ENCODE peak calls at places on chromosomes 5 and 9, in five cellular contexts. One of them, this sample, is unnamed. For H3K27me3, the result is how much of the 10 kb centered on the place peaks cover.

GRCh38 chr9:137339606-137340462 is 37.8 kb upstream of the NRARP start:
- DNase-seq in aorta: no peak
- DNase-seq in GM23338: no peak
- DNase-seq in CD8-positive, alpha-beta T cell: no peak
- DNase-seq in PC-3: no peak
- DNase-seq in this sample: no peak

GRCh38 chr5:10725636-10726035 is 35.4 kb downstream of the DAP start:
- DNase-seq in GM23338: no peak
- DNase-seq in aorta: no peak
- DNase-seq in CD8-positive, alpha-beta T cell: no peak
- DNase-seq in PC-3: peak
- DNase-seq in this sample: no peak

GRCh38 chr5:50726475-50727148 is 60.2 kb downstream of the PARP8 start:
- DNase-seq in GM23338: no peak
- DNase-seq in CD8-positive, alpha-beta T cell: no peak
- DNase-seq in aorta: no peak
- DNase-seq in PC-3: no peak
- DNase-seq in this sample: no peak

GRCh38 chr5:141910271-141910673 is 13.4 kb upstream of the DELE1 start:
- DNase-seq in aorta: no peak
- DNase-seq in PC-3: peak
- DNase-seq in GM23338: no peak
- DNase-seq in CD8-positive, alpha-beta T cell: no peak
- DNase-seq in this sample: no peak

GRCh38 chr5:115461093-115461492 is 83.5 kb downstream of the FEM1C start:
- DNase-seq in PC-3: no peak
- DNase-seq in aorta: no peak
- DNase-seq in CD8-positive, alpha-beta T cell: no peak
- DNase-seq in GM23338: no peak
- DNase-seq in this sample: no peak

GRCh38 chr5:157342822-157343402 is 77.0 kb downstream of the CYFIP2 start:
- DNase-seq in CD8-positive, alpha-beta T cell: no peak
- DNase-seq in PC-3: peak
- DNase-seq in GM23338: peak
- DNase-seq in aorta: no peak
- DNase-seq in this sample: peak

GRCh38 chr5:123085638-123086286 is 3.3 kb upstream of the PRDM6 start:
- DNase-seq in CD8-positive, alpha-beta T cell: no peak
- DNase-seq in aorta: no peak
- DNase-seq in GM23338: peak
- DNase-seq in PC-3: no peak
- DNase-seq in this sample: peak

GRCh38 chr5:28648108-28648507 is 1609.7 kb upstream of the CDH9 start:
- DNase-seq in PC-3: peak
- DNase-seq in GM23338: peak
- DNase-seq in aorta: no peak
- DNase-seq in CD8-positive, alpha-beta T cell: no peak
- DNase-seq in this sample: peak

GRCh38 chr9:114155263-114155966 is at the start of gene COL27A1:
- DNase-seq in CD8-positive, alpha-beta T cell: peak
- DNase-seq in PC-3: peak
- DNase-seq in GM23338: peak
- DNase-seq in aorta: peak
- DNase-seq in this sample: peak

GRCh38 chr5:6468104-6468503 is 19.4 kb downstream of the UBE2QL1 start:
- DNase-seq in aorta: no peak
- DNase-seq in CD8-positive, alpha-beta T cell: no peak
- DNase-seq in GM23338: peak
- DNase-seq in PC-3: no peak
- DNase-seq in this sample: peak

GRCh38 chr5:149682532-149683076 is 47.5 kb upstream of the PPARGC1B start:
- DNase-seq in CD8-positive, alpha-beta T cell: no peak
- DNase-seq in aorta: no peak
- DNase-seq in PC-3: no peak
- DNase-seq in GM23338: no peak
- DNase-seq in this sample: no peak

GRCh38 chr5:124702442-124703024 is 43.9 kb downstream of the ZNF608 start:
- DNase-seq in aorta: no peak
- DNase-seq in CD8-positive, alpha-beta T cell: no peak
- DNase-seq in GM23338: no peak
- DNase-seq in PC-3: no peak
- DNase-seq in this sample: no peak

GRCh38 chr5:126594676-126595485 is at the start of gene ALDH7A1:
- DNase-seq in CD8-positive, alpha-beta T cell: no peak
- DNase-seq in aorta: peak
- DNase-seq in PC-3: peak
- DNase-seq in GM23338: peak
- DNase-seq in this sample: peak

GRCh38 chr9:138077126-138077525 is 199.5 kb downstream of the CACNA1B start:
- DNase-seq in GM23338: no peak
- DNase-seq in PC-3: no peak
- DNase-seq in CD8-positive, alpha-beta T cell: no peak
- DNase-seq in aorta: no peak
- DNase-seq in this sample: peak

GRCh38 chr9:32378993-32379729 is 5.3 kb upstream of the ACO1 start:
- DNase-seq in CD8-positive, alpha-beta T cell: peak
- DNase-seq in PC-3: peak
- DNase-seq in aorta: no peak
- DNase-seq in GM23338: peak
- DNase-seq in this sample: peak

GRCh38 chr9:87793292-87793691 is 67.4 kb downstream of the CTSL start:
- DNase-seq in PC-3: peak
- DNase-seq in CD8-positive, alpha-beta T cell: no peak
- DNase-seq in GM23338: no peak
- DNase-seq in aorta: no peak
- DNase-seq in this sample: no peak

GRCh38 chr9:95689669-95690068 is 172.9 kb upstream of the PTCH1 start:
- DNase-seq in aorta: no peak
- DNase-seq in PC-3: no peak
- DNase-seq in CD8-positive, alpha-beta T cell: no peak
- DNase-seq in GM23338: no peak
- DNase-seq in this sample: no peak

GRCh38 chr9:128193469-128194096 is 2.2 kb upstream of the CIZ1 start:
- DNase-seq in GM23338: no peak
- DNase-seq in aorta: no peak
- DNase-seq in PC-3: no peak
- DNase-seq in CD8-positive, alpha-beta T cell: no peak
- DNase-seq in this sample: no peak

GRCh38 chr5:26321278-26321677 is 717.1 kb downstream of the CDH9 start:
- DNase-seq in aorta: no peak
- DNase-seq in PC-3: no peak
- DNase-seq in CD8-positive, alpha-beta T cell: no peak
- DNase-seq in GM23338: no peak
- DNase-seq in this sample: no peak

GRCh38 chr9:107624216-107624948 is 134.8 kb upstream of the KLF4 start:
- DNase-seq in GM23338: no peak
- DNase-seq in aorta: peak
- DNase-seq in CD8-positive, alpha-beta T cell: no peak
- DNase-seq in PC-3: peak
- DNase-seq in this sample: no peak

GRCh38 chr5:32711693-32712462 is 757 bp downstream of the NPR3 start:
- DNase-seq in GM23338: peak
- DNase-seq in CD8-positive, alpha-beta T cell: no peak
- DNase-seq in PC-3: peak
- DNase-seq in aorta: peak
- DNase-seq in this sample: peak
- H3K27me3 ChIP-seq in GM23338: half or more
- H3K27me3 ChIP-seq in CD8-positive, alpha-beta T cell: under half
- H3K27me3 ChIP-seq in PC-3: under half
- H3K27me3 ChIP-seq in aorta: under half
- H3K27me3 ChIP-seq in this sample: half or more

GRCh38 chr9:75090579-75090978 is 2.3 kb downstream of the OSTF1 start:
- DNase-seq in PC-3: no peak
- DNase-seq in aorta: no peak
- DNase-seq in CD8-positive, alpha-beta T cell: no peak
- DNase-seq in GM23338: no peak
- DNase-seq in this sample: no peak
- H3K4me3 ChIP-seq in PC-3: peak
- H3K4me3 ChIP-seq in aorta: no peak
- H3K4me3 ChIP-seq in CD8-positive, alpha-beta T cell: no peak
- H3K4me3 ChIP-seq in GM23338: no peak
- H3K4me3 ChIP-seq in this sample: no peak

GRCh38 chr5:178067705-178068104 is 45.6 kb upstream of the N4BP3 start:
- DNase-seq in CD8-positive, alpha-beta T cell: no peak
- DNase-seq in GM23338: no peak
- DNase-seq in PC-3: no peak
- DNase-seq in aorta: no peak
- DNase-seq in this sample: no peak

GRCh38 chr5:178071108-178071507 is 42.2 kb upstream of the N4BP3 start:
- DNase-seq in CD8-positive, alpha-beta T cell: no peak
- DNase-seq in aorta: no peak
- DNase-seq in GM23338: no peak
- DNase-seq in PC-3: no peak
- DNase-seq in this sample: no peak

GRCh38 chr5:178068293-178068692 is 45.0 kb upstream of the N4BP3 start:
- DNase-seq in PC-3: no peak
- DNase-seq in aorta: no peak
- DNase-seq in CD8-positive, alpha-beta T cell: no peak
- DNase-seq in GM23338: no peak
- DNase-seq in this sample: no peak

GRCh38 chr5:178072749-178073148 is 40.6 kb upstream of the N4BP3 start:
- DNase-seq in PC-3: no peak
- DNase-seq in CD8-positive, alpha-beta T cell: no peak
- DNase-seq in GM23338: no peak
- DNase-seq in aorta: no peak
- DNase-seq in this sample: peak

DNA sequence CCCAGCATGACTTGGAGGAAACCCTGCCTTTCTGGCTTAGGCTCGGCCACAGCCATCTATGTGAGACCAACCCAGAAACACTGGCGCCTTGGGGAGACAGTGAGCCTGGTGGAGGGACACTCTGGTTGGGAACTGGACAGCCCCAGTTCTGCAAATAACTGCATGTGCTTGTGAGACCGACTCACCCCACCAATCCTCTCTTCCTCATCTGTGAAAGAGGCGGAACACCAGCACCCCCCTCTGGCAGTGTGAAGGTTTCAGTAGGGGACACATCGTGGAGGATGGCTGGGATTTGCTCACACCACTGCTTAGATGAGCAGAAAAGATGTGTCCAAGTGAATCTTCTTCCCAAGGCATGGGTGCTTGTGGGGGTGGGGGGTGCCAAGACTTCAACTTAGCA is 43.4 kb upstream of the N4BP3 start:
- DNase-seq in PC-3: peak
- DNase-seq in CD8-positive, alpha-beta T cell: peak
- DNase-seq in aorta: no peak
- DNase-seq in GM23338: peak
- DNase-seq in this sample: peak
- H3K27me3 ChIP-seq in PC-3: under half
- H3K27me3 ChIP-seq in CD8-positive, alpha-beta T cell: under half
- H3K27me3 ChIP-seq in aorta: under half
- H3K27me3 ChIP-seq in GM23338: under half
- H3K27me3 ChIP-seq in this sample: under half

GRCh38 chr5:31640024-31640423 is 1.1 kb downstream of the PDZD2 start:
- DNase-seq in PC-3: no peak
- DNase-seq in GM23338: peak
- DNase-seq in CD8-positive, alpha-beta T cell: no peak
- DNase-seq in aorta: no peak
- DNase-seq in this sample: peak

GRCh38 chr5:31640573-31640972 is 1.6 kb downstream of the PDZD2 start:
- DNase-seq in PC-3: no peak
- DNase-seq in CD8-positive, alpha-beta T cell: no peak
- DNase-seq in aorta: no peak
- DNase-seq in GM23338: no peak
- DNase-seq in this sample: no peak

GRCh38 chr5:31638748-31639418 is at the start of gene PDZD2:
- DNase-seq in CD8-positive, alpha-beta T cell: peak
- DNase-seq in PC-3: peak
- DNase-seq in aorta: peak
- DNase-seq in GM23338: peak
- DNase-seq in this sample: peak

GRCh38 chr5:31638286-31638685 is 645 bp upstream of the PDZD2 start:
- DNase-seq in CD8-positive, alpha-beta T cell: no peak
- DNase-seq in PC-3: no peak
- DNase-seq in GM23338: no peak
- DNase-seq in aorta: peak
- DNase-seq in this sample: no peak

GRCh38 chr5:31639488-31640011 is 619 bp downstream of the PDZD2 start:
- DNase-seq in CD8-positive, alpha-beta T cell: no peak
- DNase-seq in PC-3: no peak
- DNase-seq in aorta: peak
- DNase-seq in GM23338: peak
- DNase-seq in this sample: peak
- H3K4me3 ChIP-seq in CD8-positive, alpha-beta T cell: no peak
- H3K4me3 ChIP-seq in PC-3: peak
- H3K4me3 ChIP-seq in aorta: peak
- H3K4me3 ChIP-seq in GM23338: peak
- H3K4me3 ChIP-seq in this sample: peak

GRCh38 chr5:91245074-91245452 is 138.1 kb downstream of the ARRDC3 start:
- DNase-seq in CD8-positive, alpha-beta T cell: no peak
- DNase-seq in aorta: no peak
- DNase-seq in PC-3: no peak
- DNase-seq in GM23338: no peak
- DNase-seq in this sample: no peak
- H3K27me3 ChIP-seq in CD8-positive, alpha-beta T cell: under half
- H3K27me3 ChIP-seq in aorta: under half
- H3K27me3 ChIP-seq in PC-3: under half
- H3K27me3 ChIP-seq in GM23338: under half
- H3K27me3 ChIP-seq in this sample: under half

GRCh38 chr9:14315754-14316573 is 2.0 kb upstream of the NFIB start:
- DNase-seq in PC-3: peak
- DNase-seq in aorta: peak
- DNase-seq in GM23338: peak
- DNase-seq in CD8-positive, alpha-beta T cell: no peak
- DNase-seq in this sample: peak

GRCh38 chr9:14314929-14315753 is 1.2 kb upstream of the NFIB start:
- DNase-seq in PC-3: peak
- DNase-seq in aorta: peak
- DNase-seq in CD8-positive, alpha-beta T cell: no peak
- DNase-seq in GM23338: peak
- DNase-seq in this sample: peak

GRCh38 chr9:14317667-14318255 is 3.8 kb upstream of the NFIB start:
- DNase-seq in GM23338: no peak
- DNase-seq in PC-3: no peak
- DNase-seq in CD8-positive, alpha-beta T cell: no peak
- DNase-seq in aorta: no peak
- DNase-seq in this sample: no peak

GRCh38 chr9:14314424-14314928 is 535 bp upstream of the NFIB start:
- DNase-seq in aorta: peak
- DNase-seq in PC-3: peak
- DNase-seq in GM23338: peak
- DNase-seq in CD8-positive, alpha-beta T cell: no peak
- DNase-seq in this sample: peak

GRCh38 chr9:14316574-14317304 is 2.8 kb upstream of the NFIB start:
- DNase-seq in aorta: peak
- DNase-seq in CD8-positive, alpha-beta T cell: no peak
- DNase-seq in GM23338: peak
- DNase-seq in PC-3: no peak
- DNase-seq in this sample: peak
- H3K4me3 ChIP-seq in aorta: peak
- H3K4me3 ChIP-seq in CD8-positive, alpha-beta T cell: no peak
- H3K4me3 ChIP-seq in GM23338: peak
- H3K4me3 ChIP-seq in PC-3: peak
- H3K4me3 ChIP-seq in this sample: peak

This sample was measured in H7.